ENCODE peak calls at places on chromosomes 12 and 14, in four cellular contexts. A is IMR-90, M is neuronal stem cell, V is H9. F is an unnamed sample.
A peak's percentile ranks its signal among the peaks of the same experiment; 100 is the strongest.

GRCh38 chr12:118035194-118036041 is 18.9 kb downstream of the RFC5 start:
- DNase-seq in V (peak; percentile 39), M (no peak), A (peak; percentile 22), F (no peak)

GRCh38 chr12:9883175-9883574 is 1.9 kb downstream of the KLRF2 start:
- DNase-seq in V (no peak), A (no peak), M (no peak), F (no peak)

GRCh38 chr14:68753696-68754095 is 39.2 kb downstream of the ZFP36L1 start:
- DNase-seq in V (no peak), A (peak; percentile 24), M (no peak), F (no peak)

GRCh38 chr12:130128764-130129735 is 33.2 kb upstream of the FZD10 start:
- DNase-seq in A (no peak), V (no peak), M (no peak), F (no peak)

GRCh38 chr12:51910168-51910567 is 2.9 kb downstream of the ACVRL1 start:
- DNase-seq in A (no peak), V (no peak), M (no peak), F (no peak)

GRCh38 chr12:22229652-22230279 is 104.7 kb downstream of the ST8SIA1 start:
- DNase-seq in A (peak; percentile 44), M (no peak), V (no peak), F (peak; percentile 31)

GRCh38 chr14:92959189-92959531 is 36.2 kb downstream of the CHGA start:
- DNase-seq in A (no peak), M (no peak), V (no peak), F (no peak)

GRCh38 chr12:132866251-132866828 is 21.1 kb downstream of the CHFR start:
- DNase-seq in V (no peak), A (peak; percentile 73), M (no peak), F (peak; percentile 80)

GRCh38 chr14:50475460-50475859 is 56.9 kb downstream of the MAP4K5 start:
- DNase-seq in A (peak; percentile 54), V (no peak), M (no peak), F (no peak)

GRCh38 chr12:122081108-122081696 is 2.6 kb downstream of the MLXIP start:
- DNase-seq in A (no peak), M (no peak), V (no peak), F (peak; percentile 77)

DNA sequence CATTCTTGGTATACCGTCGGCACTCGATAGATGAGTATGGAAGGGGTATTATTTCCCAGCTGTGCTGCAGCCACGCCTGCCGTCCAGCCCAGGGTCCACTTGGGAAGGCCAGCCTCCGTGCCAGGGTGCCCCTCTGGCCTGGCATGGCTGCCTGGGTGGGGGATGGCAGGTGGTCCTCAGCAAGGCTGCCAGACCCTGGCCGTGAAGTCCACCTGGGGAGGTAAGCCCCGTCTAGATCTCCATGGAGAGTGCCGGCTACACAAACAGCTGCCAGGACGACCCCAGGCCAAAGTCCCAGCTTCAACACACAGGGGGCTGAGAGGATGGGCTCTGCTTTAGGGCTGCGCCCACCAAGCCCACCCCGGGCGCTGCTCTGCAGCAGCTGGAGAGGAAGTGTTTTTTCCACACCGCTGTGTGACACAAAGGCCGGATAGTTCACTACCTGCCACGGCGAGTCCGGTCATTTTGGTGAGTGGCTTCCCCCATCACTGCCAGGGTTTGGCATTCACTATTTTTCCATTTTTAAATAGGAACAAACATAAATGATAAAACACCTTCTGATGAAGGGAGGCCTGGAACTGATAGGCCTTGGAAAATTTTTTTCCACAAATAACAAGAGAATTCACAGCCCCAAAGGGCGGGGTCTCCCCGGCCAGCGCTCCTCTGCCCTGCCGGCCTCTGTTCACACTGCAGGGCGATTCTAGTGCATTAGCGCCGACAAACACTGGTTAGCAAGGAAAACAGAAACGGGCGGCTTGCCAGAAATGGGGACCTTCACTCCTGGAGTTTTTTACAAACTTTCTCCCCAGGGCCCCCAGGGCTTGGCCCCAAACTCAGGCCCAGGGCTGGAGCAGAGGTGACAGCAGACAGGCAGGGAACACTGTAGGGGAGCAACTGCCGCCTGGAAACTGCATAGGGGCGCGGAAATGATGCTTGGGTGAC is 161.5 kb downstream of the CALM1 start:
- DNase-seq in M (no peak), A (no peak), V (no peak), F (no peak)
- H4K91ac ChIP-seq in M (peak overlapping the region; percentile 48), A (no peak overlapping the region), V (no peak overlapping the region), F (no peak overlapping the region)

DNA sequence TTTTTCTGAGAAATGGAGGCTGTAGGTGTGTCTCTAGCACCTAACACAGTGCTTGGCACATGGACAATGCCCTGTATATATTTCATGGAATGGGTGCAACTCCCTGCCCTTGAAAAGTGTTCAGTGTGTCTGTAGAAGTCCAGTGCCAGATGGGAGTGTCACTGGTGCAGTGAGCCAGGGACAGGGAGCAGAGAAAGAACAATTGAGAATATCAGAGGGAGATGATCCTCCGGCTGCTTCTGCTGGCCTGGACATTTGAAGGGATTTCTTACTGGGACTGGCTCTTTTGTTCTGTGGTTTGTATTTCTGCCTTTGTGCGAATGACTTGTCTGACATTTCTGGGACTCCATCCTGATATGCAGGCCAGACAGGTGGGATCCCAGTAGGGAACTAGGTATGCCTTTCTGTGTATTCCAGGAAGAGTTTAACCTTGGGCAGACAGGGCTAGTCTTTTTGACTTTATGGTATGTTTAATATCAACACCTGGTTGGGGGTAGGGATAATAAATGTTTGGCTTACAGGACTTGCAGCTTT is 328.0 kb downstream of the NRXN3 start:
- DNase-seq in A (no peak), M (no peak), V (no peak), F (no peak)
- H3K23ac ChIP-seq in A (no peak overlapping the region), M (no peak overlapping the region), V (no peak overlapping the region), F (no peak overlapping the region)

GRCh38 chr12:20410746-20411145 is 42.4 kb downstream of the PDE3A start:
- DNase-seq in A (no peak), V (no peak), M (no peak), F (no peak)

GRCh38 chr12:20400003-20400402 is 31.7 kb downstream of the PDE3A start:
- DNase-seq in A (no peak), V (no peak), M (no peak), F (no peak)

GRCh38 chr12:20409639-20410038 is 41.3 kb downstream of the PDE3A start:
- DNase-seq in M (no peak), V (no peak), A (no peak), F (no peak)

GRCh38 chr12:20403230-20403629 is 34.9 kb downstream of the PDE3A start:
- DNase-seq in M (no peak), A (no peak), V (no peak), F (no peak)

GRCh38 chr12:20404576-20405346 is 36.4 kb downstream of the PDE3A start:
- DNase-seq in M (no peak), A (peak; percentile 6), V (no peak), F (no peak)
- H3K9ac ChIP-seq in M (no peak overlapping the region), A (no peak overlapping the region), V (no peak overlapping the region), F (no peak overlapping the region)

GRCh38 chr14:96135285-96135684 is 69.4 kb upstream of the BDKRB2 start:
- DNase-seq in A (no peak), M (no peak), V (no peak), F (peak; percentile 53)
- H4K91ac ChIP-seq in A (peak overlapping the region; percentile 86), M (no peak overlapping the region), V (no peak overlapping the region), F (no peak overlapping the region)

GRCh38 chr12:131784909-131785762 is 43.1 kb upstream of the MMP17 start:
- DNase-seq in V (no peak), A (peak; percentile 41), M (no peak), F (peak; percentile 40)

GRCh38 chr12:131786331-131786730 is 41.9 kb upstream of the MMP17 start:
- DNase-seq in V (no peak), A (no peak), M (no peak), F (no peak)

GRCh38 chr12:131788070-131788469 is 40.1 kb upstream of the MMP17 start:
- DNase-seq in M (no peak), V (no peak), A (no peak), F (no peak)

GRCh38 chr12:131785763-131786330 is 42.3 kb upstream of the MMP17 start:
- DNase-seq in V (no peak), M (no peak), A (no peak), F (no peak)

DNA sequence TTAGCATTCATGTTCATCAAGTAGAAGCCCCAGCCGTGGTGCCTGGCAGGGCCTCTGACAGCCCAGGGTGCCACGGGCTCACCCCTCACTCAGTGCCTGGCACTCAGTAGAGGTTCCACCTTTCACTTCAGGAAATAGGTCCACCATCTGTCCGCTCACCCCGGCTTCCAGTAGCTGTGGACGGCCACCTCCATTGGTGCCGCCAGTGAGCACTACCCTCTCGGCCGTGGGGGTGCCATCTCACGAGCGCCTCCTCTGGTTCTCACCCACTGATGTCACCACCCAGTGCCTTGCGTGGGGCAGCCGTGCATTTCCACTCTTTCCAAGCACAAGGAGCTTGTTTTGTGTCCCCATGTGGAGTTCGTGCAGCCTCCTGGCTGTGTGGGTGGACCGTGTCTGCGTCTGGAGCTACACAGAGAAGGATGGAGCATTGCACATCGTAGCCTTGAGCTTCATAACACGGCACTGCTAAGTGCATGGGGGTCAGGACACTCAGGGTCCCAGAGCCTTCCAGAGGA is 41.0 kb upstream of the MMP17 start:
- DNase-seq in V (no peak), A (no peak), M (no peak), F (no peak)
- H3K23ac ChIP-seq in V (no peak overlapping the region), A (no peak overlapping the region), M (no peak overlapping the region), F (no peak overlapping the region)

GRCh38 chr14:102646615-102647014 is 54.2 kb downstream of the RCOR1 start:
- DNase-seq in A (no peak), M (no peak), V (no peak), F (no peak)
- H3K9ac ChIP-seq in A (no peak overlapping the region), M (no peak overlapping the region), V (no peak overlapping the region), F (no peak overlapping the region)

GRCh38 chr14:64388533-64389243 is 535 bp downstream of the MTHFD1 start:
- DNase-seq in M (no peak), V (no peak), A (peak; percentile 30), F (peak; percentile 54)
- H4K91ac ChIP-seq in M (no peak overlapping the region), V (peak overlapping the region; percentile 45), A (peak overlapping the region; percentile 24), F (no peak overlapping the region)